ENCODE peak calls at places on chromosomes 7 and 10, in seven cellular contexts. One of them, this sample, is unnamed.

GRCh38 chr10:127003032-127003685 is 97.9 kb downstream of the DOCK1 start:
- DNase-seq in K562: no peak
- DNase-seq in SK-N-SH: no peak
- DNase-seq in HCT116: no peak
- DNase-seq in H1: no peak
- DNase-seq in GM12878: no peak
- DNase-seq in HepG2: no peak
- DNase-seq in this sample: no peak

GRCh38 chr10:70132098-70133029 is at the start of gene AIFM2:
- DNase-seq in HepG2: peak
- DNase-seq in H1: peak
- DNase-seq in HCT116: peak
- DNase-seq in K562: peak
- DNase-seq in GM12878: no peak
- DNase-seq in SK-N-SH: peak
- DNase-seq in this sample: no peak

GRCh38 chr7:26538216-26538615 is 246.6 kb downstream of the SNX10 start:
- DNase-seq in H1: no peak
- DNase-seq in HCT116: no peak
- DNase-seq in SK-N-SH: no peak
- DNase-seq in K562: no peak
- DNase-seq in GM12878: no peak
- DNase-seq in HepG2: no peak
- DNase-seq in this sample: peak

GRCh38 chr7:585229-585711 is 65.6 kb upstream of the PDGFA start:
- DNase-seq in HCT116: no peak
- DNase-seq in SK-N-SH: no peak
- DNase-seq in HepG2: no peak
- DNase-seq in K562: peak
- DNase-seq in H1: no peak
- DNase-seq in GM12878: peak
- DNase-seq in this sample: no peak

GRCh38 chr7:3436746-3437145 is 135.7 kb downstream of the SDK1 start:
- DNase-seq in K562: no peak
- DNase-seq in HepG2: no peak
- DNase-seq in HCT116: no peak
- DNase-seq in GM12878: no peak
- DNase-seq in SK-N-SH: no peak
- DNase-seq in H1: no peak
- DNase-seq in this sample: no peak

GRCh38 chr7:158411232-158411950 is 176.2 kb downstream of the PTPRN2 start:
- DNase-seq in K562: no peak
- DNase-seq in HepG2: no peak
- DNase-seq in SK-N-SH: no peak
- DNase-seq in H1: no peak
- DNase-seq in GM12878: no peak
- DNase-seq in HCT116: no peak
- DNase-seq in this sample: no peak

GRCh38 chr7:82294258-82294855 is 149.2 kb downstream of the CACNA2D1 start:
- DNase-seq in HCT116: no peak
- DNase-seq in GM12878: no peak
- DNase-seq in SK-N-SH: no peak
- DNase-seq in HepG2: no peak
- DNase-seq in H1: no peak
- DNase-seq in K562: no peak
- DNase-seq in this sample: no peak

GRCh38 chr7:140358771-140359095 is 39.6 kb downstream of the SLC37A3 start:
- DNase-seq in HCT116: no peak
- DNase-seq in HepG2: no peak
- DNase-seq in SK-N-SH: no peak
- DNase-seq in H1: no peak
- DNase-seq in K562: no peak
- DNase-seq in GM12878: no peak
- DNase-seq in this sample: no peak

GRCh38 chr7:155254018-155254417 is 43.7 kb upstream of the INSIG1 start:
- DNase-seq in GM12878: no peak
- DNase-seq in HCT116: no peak
- DNase-seq in HepG2: no peak
- DNase-seq in SK-N-SH: no peak
- DNase-seq in K562: no peak
- DNase-seq in H1: no peak
- DNase-seq in this sample: no peak

GRCh38 chr10:85613391-85613790 is 753.2 kb downstream of the GRID1 start:
- DNase-seq in K562: no peak
- DNase-seq in HepG2: no peak
- DNase-seq in GM12878: no peak
- DNase-seq in SK-N-SH: no peak
- DNase-seq in HCT116: no peak
- DNase-seq in H1: peak
- DNase-seq in this sample: no peak

GRCh38 chr7:148927141-148927540 is 43.0 kb upstream of the EZH2 start:
- DNase-seq in K562: no peak
- DNase-seq in GM12878: no peak
- DNase-seq in H1: no peak
- DNase-seq in SK-N-SH: no peak
- DNase-seq in HepG2: no peak
- DNase-seq in HCT116: no peak
- DNase-seq in this sample: no peak
- TF ChIP-seq JUND in K562: no peak
- TF ChIP-seq JUND in GM12878: no peak
- TF ChIP-seq JUND in H1: no peak
- TF ChIP-seq JUND in SK-N-SH: no peak
- TF ChIP-seq JUND in HepG2: no peak
- TF ChIP-seq JUND in HCT116: no peak
- TF ChIP-seq JUND in this sample: no peak

GRCh38 chr7:156466955-156467625 is 173.5 kb upstream of the RNF32 start:
- DNase-seq in K562: no peak
- DNase-seq in HepG2: no peak
- DNase-seq in HCT116: no peak
- DNase-seq in SK-N-SH: peak
- DNase-seq in H1: no peak
- DNase-seq in GM12878: no peak
- DNase-seq in this sample: no peak
- TF ChIP-seq JUND in K562: no peak
- TF ChIP-seq JUND in HepG2: no peak
- TF ChIP-seq JUND in HCT116: no peak
- TF ChIP-seq JUND in SK-N-SH: no peak
- TF ChIP-seq JUND in H1: no peak
- TF ChIP-seq JUND in GM12878: no peak
- TF ChIP-seq JUND in this sample: no peak

DNA sequence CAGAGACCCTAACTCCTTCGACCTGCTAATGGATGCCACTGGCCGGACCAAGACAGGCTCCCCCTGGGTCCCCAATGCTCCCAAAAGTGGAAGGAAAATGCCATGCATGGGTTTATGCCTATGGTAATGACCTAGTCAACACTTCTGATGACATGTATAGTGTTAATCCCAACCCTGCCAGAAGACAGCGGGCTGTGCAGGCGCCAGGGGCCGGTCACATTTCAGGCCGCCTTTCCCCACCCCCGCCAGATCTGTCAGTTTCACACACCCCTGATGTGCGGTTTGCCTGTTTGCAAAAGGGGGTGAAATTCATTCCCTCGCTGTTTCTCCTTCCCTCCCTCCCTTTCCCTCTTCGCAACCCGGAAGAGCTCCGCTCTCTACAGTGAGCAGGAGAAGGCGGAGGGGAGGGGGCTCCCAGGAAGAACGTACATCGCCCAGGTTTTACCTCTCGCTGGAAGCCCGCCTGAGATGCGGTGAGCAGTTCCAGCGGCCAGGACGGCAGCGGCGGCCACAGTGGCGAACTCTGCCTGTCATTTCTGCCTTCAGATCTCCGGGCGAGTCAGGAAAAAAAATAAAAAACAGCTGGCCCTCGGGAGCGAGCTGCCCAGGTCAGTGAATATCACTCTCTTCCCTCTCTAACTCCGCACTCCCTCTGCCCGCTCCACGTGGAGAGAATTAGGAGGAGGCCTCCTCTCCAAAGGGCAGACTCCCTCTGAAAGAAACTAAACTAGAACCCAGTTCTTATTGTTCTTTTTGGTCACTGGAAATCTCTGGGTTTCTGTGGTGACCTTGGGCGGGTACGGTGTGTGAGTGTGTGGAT is 9.4 kb upstream of the GATA3 start:
- DNase-seq in HCT116: no peak
- DNase-seq in SK-N-SH: peak
- DNase-seq in K562: peak
- DNase-seq in H1: peak
- DNase-seq in HepG2: no peak
- DNase-seq in GM12878: no peak
- DNase-seq in this sample: peak
- TF ChIP-seq JUND in HCT116: no peak
- TF ChIP-seq JUND in SK-N-SH: no peak
- TF ChIP-seq JUND in K562: no peak
- TF ChIP-seq JUND in H1: no peak
- TF ChIP-seq JUND in HepG2: no peak
- TF ChIP-seq JUND in GM12878: no peak
- TF ChIP-seq JUND in this sample: no peak

GRCh38 chr10:97101166-97101940 is 84.4 kb downstream of the SLIT1 start:
- DNase-seq in K562: no peak
- DNase-seq in GM12878: no peak
- DNase-seq in HepG2: no peak
- DNase-seq in SK-N-SH: no peak
- DNase-seq in H1: no peak
- DNase-seq in HCT116: no peak
- DNase-seq in this sample: no peak
- TF ChIP-seq JUND in K562: no peak
- TF ChIP-seq JUND in GM12878: no peak
- TF ChIP-seq JUND in HepG2: no peak
- TF ChIP-seq JUND in SK-N-SH: no peak
- TF ChIP-seq JUND in H1: no peak
- TF ChIP-seq JUND in HCT116: no peak
- TF ChIP-seq JUND in this sample: no peak

GRCh38 chr10:96672491-96673175 is 47.7 kb downstream of the PIK3AP1 start:
- DNase-seq in SK-N-SH: no peak
- DNase-seq in H1: no peak
- DNase-seq in K562: no peak
- DNase-seq in HCT116: no peak
- DNase-seq in HepG2: no peak
- DNase-seq in GM12878: no peak
- DNase-seq in this sample: no peak

GRCh38 chr10:96671207-96671890 is 49.0 kb downstream of the PIK3AP1 start:
- DNase-seq in HepG2: no peak
- DNase-seq in H1: no peak
- DNase-seq in K562: no peak
- DNase-seq in SK-N-SH: no peak
- DNase-seq in HCT116: no peak
- DNase-seq in GM12878: no peak
- DNase-seq in this sample: no peak

GRCh38 chr10:96673318-96674099 is 46.8 kb downstream of the PIK3AP1 start:
- DNase-seq in GM12878: peak
- DNase-seq in K562: no peak
- DNase-seq in H1: no peak
- DNase-seq in SK-N-SH: no peak
- DNase-seq in HepG2: peak
- DNase-seq in HCT116: no peak
- DNase-seq in this sample: no peak

GRCh38 chr10:96667401-96667800 is 52.9 kb downstream of the PIK3AP1 start:
- DNase-seq in H1: no peak
- DNase-seq in HCT116: no peak
- DNase-seq in SK-N-SH: no peak
- DNase-seq in GM12878: no peak
- DNase-seq in HepG2: no peak
- DNase-seq in K562: no peak
- DNase-seq in this sample: no peak

DNA sequence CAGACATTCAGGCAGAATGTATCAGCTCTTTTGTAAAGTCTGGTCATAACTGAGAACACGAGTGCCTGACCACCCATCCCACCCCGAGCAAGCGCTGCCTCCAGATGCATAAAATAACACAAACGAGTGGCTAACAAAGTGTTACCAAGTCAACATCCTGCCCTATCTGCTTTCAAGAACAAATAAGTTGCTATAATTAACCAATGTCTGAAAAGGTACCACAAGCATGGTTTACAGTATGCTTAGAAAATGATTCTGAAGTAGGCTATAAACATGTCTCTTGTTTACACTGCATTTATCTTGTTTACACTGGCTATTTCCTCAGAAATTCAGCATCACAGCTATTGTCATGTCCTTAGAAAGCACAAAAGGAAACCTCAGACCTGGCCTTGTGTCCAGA is 49.5 kb downstream of the PIK3AP1 start:
- DNase-seq in GM12878: no peak
- DNase-seq in HepG2: peak
- DNase-seq in HCT116: no peak
- DNase-seq in SK-N-SH: no peak
- DNase-seq in K562: no peak
- DNase-seq in H1: no peak
- DNase-seq in this sample: no peak
- TF ChIP-seq JUND in GM12878: no peak
- TF ChIP-seq JUND in HepG2: no peak
- TF ChIP-seq JUND in HCT116: no peak
- TF ChIP-seq JUND in SK-N-SH: no peak
- TF ChIP-seq JUND in K562: no peak
- TF ChIP-seq JUND in H1: no peak
- TF ChIP-seq JUND in this sample: no peak

DNA sequence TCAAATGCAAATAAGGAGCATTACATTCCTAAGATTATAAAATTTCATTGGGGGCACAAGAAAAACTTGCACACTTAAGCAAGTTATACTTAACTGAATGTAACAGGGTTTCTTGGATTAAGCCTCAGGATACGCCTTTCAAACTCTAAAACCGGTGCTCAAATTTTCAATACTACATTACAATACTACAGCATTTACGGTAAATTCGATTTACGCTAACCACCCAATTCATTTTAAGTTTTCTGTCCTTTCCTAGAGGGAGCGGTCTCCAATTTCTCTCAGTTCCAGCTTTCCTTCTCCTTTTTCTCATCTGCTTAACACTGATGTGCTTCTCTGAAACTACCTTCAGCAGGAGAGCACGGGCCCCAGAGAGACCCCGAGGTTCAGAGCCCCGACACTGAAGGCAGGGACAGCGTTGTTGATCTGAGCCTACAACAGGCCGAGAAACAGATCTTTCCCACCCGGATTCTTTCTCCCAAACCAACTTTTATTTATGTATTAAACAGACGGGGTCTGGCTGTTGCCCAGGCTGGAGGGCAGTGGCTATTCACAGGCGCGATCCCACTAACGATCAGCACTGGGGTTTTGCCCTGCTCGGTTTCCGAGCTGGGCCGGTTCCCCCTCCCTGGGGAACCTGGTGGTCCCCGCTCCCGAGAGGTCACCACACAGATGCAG is 798 bp downstream of the ZNF425 start:
- DNase-seq in GM12878: no peak
- DNase-seq in HepG2: no peak
- DNase-seq in K562: no peak
- DNase-seq in SK-N-SH: no peak
- DNase-seq in H1: peak
- DNase-seq in HCT116: no peak
- DNase-seq in this sample: no peak
- TF ChIP-seq JUND in GM12878: no peak
- TF ChIP-seq JUND in HepG2: no peak
- TF ChIP-seq JUND in K562: no peak
- TF ChIP-seq JUND in SK-N-SH: no peak
- TF ChIP-seq JUND in H1: no peak
- TF ChIP-seq JUND in HCT116: no peak
- TF ChIP-seq JUND in this sample: no peak

GRCh38 chr10:60817135-60817805 is 39.0 kb downstream of the CDK1 start:
- DNase-seq in SK-N-SH: no peak
- DNase-seq in H1: no peak
- DNase-seq in HepG2: no peak
- DNase-seq in GM12878: no peak
- DNase-seq in K562: no peak
- DNase-seq in HCT116: no peak
- DNase-seq in this sample: no peak
- TF ChIP-seq JUND in SK-N-SH: no peak
- TF ChIP-seq JUND in H1: no peak
- TF ChIP-seq JUND in HepG2: no peak
- TF ChIP-seq JUND in GM12878: no peak
- TF ChIP-seq JUND in K562: no peak
- TF ChIP-seq JUND in HCT116: no peak
- TF ChIP-seq JUND in this sample: no peak

This sample was measured in T47D.